ENCODE peak calls at places on chromosomes 7 and 10, in four cellular contexts. One of them, this sample, is unnamed.

GRCh38 chr10:31602541-31603244 is 283.7 kb downstream of the ZEB1 start:
- DNase-seq in SK-N-SH: peak
- DNase-seq in hepatocyte: peak
- DNase-seq in GM23338: peak
- DNase-seq in this sample: peak

GRCh38 chr7:36658603-36659516 is 65.4 kb downstream of the AOAH start:
- DNase-seq in SK-N-SH: no peak
- DNase-seq in hepatocyte: peak
- DNase-seq in GM23338: peak
- DNase-seq in this sample: peak

GRCh38 chr7:35386816-35387429 is 133.0 kb upstream of the TBX20 start:
- DNase-seq in SK-N-SH: no peak
- DNase-seq in hepatocyte: peak
- DNase-seq in GM23338: no peak
- DNase-seq in this sample: no peak

GRCh38 chr10:122140941-122141623 is 130.0 kb upstream of the BTBD16 start:
- DNase-seq in SK-N-SH: no peak
- DNase-seq in hepatocyte: peak
- DNase-seq in GM23338: no peak
- DNase-seq in this sample: peak

GRCh38 chr10:15863323-15863722 is 3.0 kb upstream of the MINDY3 start:
- DNase-seq in SK-N-SH: no peak
- DNase-seq in hepatocyte: no peak
- DNase-seq in GM23338: no peak
- DNase-seq in this sample: no peak

GRCh38 chr10:116947838-116948529 is 57.0 kb downstream of the SHTN1 start:
- DNase-seq in SK-N-SH: no peak
- DNase-seq in hepatocyte: peak
- DNase-seq in GM23338: peak
- DNase-seq in this sample: peak

GRCh38 chr7:123499211-123499968 is 35.0 kb downstream of the IQUB start:
- DNase-seq in SK-N-SH: no peak
- DNase-seq in hepatocyte: peak
- DNase-seq in GM23338: no peak
- DNase-seq in this sample: no peak

GRCh38 chr7:74187915-74188675 is 13.9 kb downstream of the EIF4H start:
- DNase-seq in SK-N-SH: no peak
- DNase-seq in hepatocyte: no peak
- DNase-seq in GM23338: no peak
- DNase-seq in this sample: peak

GRCh38 chr7:144759653-144760052 is 76.2 kb downstream of the TPK1 start:
- DNase-seq in SK-N-SH: no peak
- DNase-seq in hepatocyte: no peak
- DNase-seq in GM23338: no peak
- DNase-seq in this sample: no peak

GRCh38 chr7:54967384-54967783 is 51.4 kb upstream of the EGFR start:
- DNase-seq in SK-N-SH: no peak
- DNase-seq in hepatocyte: peak
- DNase-seq in GM23338: peak
- DNase-seq in this sample: no peak

GRCh38 chr10:51786016-51786683 is 86.8 kb upstream of the CSTF2T start:
- DNase-seq in SK-N-SH: no peak
- DNase-seq in hepatocyte: no peak
- DNase-seq in GM23338: peak
- DNase-seq in this sample: peak

GRCh38 chr7:155576900-155577508 is 30.6 kb upstream of the CNPY1 start:
- DNase-seq in SK-N-SH: no peak
- DNase-seq in hepatocyte: peak
- DNase-seq in GM23338: no peak
- DNase-seq in this sample: no peak

GRCh38 chr10:120511165-120511564 is 54.1 kb downstream of the PLPP4 start:
- DNase-seq in SK-N-SH: no peak
- DNase-seq in hepatocyte: no peak
- DNase-seq in GM23338: no peak
- DNase-seq in this sample: peak

GRCh38 chr10:123402656-123403055 is 248.5 kb downstream of the BUB3 start:
- DNase-seq in SK-N-SH: no peak
- DNase-seq in hepatocyte: no peak
- DNase-seq in GM23338: no peak
- DNase-seq in this sample: no peak

GRCh38 chr10:120278069-120278468 is 179.0 kb upstream of the PLPP4 start:
- DNase-seq in SK-N-SH: no peak
- DNase-seq in hepatocyte: no peak
- DNase-seq in GM23338: peak
- DNase-seq in this sample: no peak

GRCh38 chr7:1562126-1562525 is 6.1 kb upstream of the TMEM184A start:
- DNase-seq in SK-N-SH: peak
- DNase-seq in hepatocyte: no peak
- DNase-seq in GM23338: no peak
- DNase-seq in this sample: no peak

GRCh38 chr7:144019457-144019856 is 19.3 kb downstream of the OR6B1 start:
- DNase-seq in SK-N-SH: no peak
- DNase-seq in hepatocyte: peak
- DNase-seq in GM23338: no peak
- DNase-seq in this sample: peak

GRCh38 chr10:109115179-109115578 is 808.1 kb downstream of the XPNPEP1 start:
- DNase-seq in SK-N-SH: no peak
- DNase-seq in hepatocyte: no peak
- DNase-seq in GM23338: no peak
- DNase-seq in this sample: no peak

GRCh38 chr10:563827-564226 is 125.6 kb downstream of the DIP2C start:
- DNase-seq in SK-N-SH: no peak
- DNase-seq in hepatocyte: no peak
- DNase-seq in GM23338: no peak
- DNase-seq in this sample: no peak

GRCh38 chr10:46284286-46285229 is 2.2 kb upstream of the ANTXRL start:
- DNase-seq in SK-N-SH: peak
- DNase-seq in hepatocyte: peak
- DNase-seq in GM23338: peak
- DNase-seq in this sample: peak

GRCh38 chr7:23482686-23483085 is 12.4 kb upstream of the IGF2BP3 start:
- DNase-seq in SK-N-SH: no peak
- DNase-seq in hepatocyte: no peak
- DNase-seq in GM23338: no peak
- DNase-seq in this sample: no peak

GRCh38 chr10:50604049-50604640 is 19.6 kb downstream of the SGMS1 start:
- DNase-seq in SK-N-SH: no peak
- DNase-seq in hepatocyte: no peak
- DNase-seq in GM23338: no peak
- DNase-seq in this sample: peak

GRCh38 chr7:122677149-122677548 is 21.8 kb downstream of the RNF133 start:
- DNase-seq in SK-N-SH: no peak
- DNase-seq in hepatocyte: no peak
- DNase-seq in GM23338: no peak
- DNase-seq in this sample: no peak

GRCh38 chr7:148084138-148084537 is 506.4 kb upstream of the C7orf33 start:
- DNase-seq in SK-N-SH: peak
- DNase-seq in hepatocyte: peak
- DNase-seq in GM23338: peak
- DNase-seq in this sample: peak

GRCh38 chr7:27156508-27156898 is at the start of gene HOXA7:
- DNase-seq in SK-N-SH: peak
- DNase-seq in hepatocyte: no peak
- DNase-seq in GM23338: peak
- DNase-seq in this sample: peak

GRCh38 chr7:107258737-107259136 is 89.9 kb downstream of the HBP1 start:
- DNase-seq in SK-N-SH: no peak
- DNase-seq in hepatocyte: no peak
- DNase-seq in GM23338: peak
- DNase-seq in this sample: no peak
- H3K4me3 ChIP-seq in SK-N-SH: no peak
- H3K4me3 ChIP-seq in hepatocyte: no peak
- H3K4me3 ChIP-seq in GM23338: no peak
- H3K4me3 ChIP-seq in this sample: no peak

GRCh38 chr7:12158334-12159060 is 52.6 kb upstream of the TMEM106B start:
- DNase-seq in SK-N-SH: no peak
- DNase-seq in hepatocyte: no peak
- DNase-seq in GM23338: no peak
- DNase-seq in this sample: no peak
- TF ChIP-seq EZH2phosphoT487 in SK-N-SH: no peak
- TF ChIP-seq EZH2phosphoT487 in hepatocyte: no peak
- TF ChIP-seq EZH2phosphoT487 in GM23338: no peak
- TF ChIP-seq EZH2phosphoT487 in this sample: no peak

GRCh38 chr10:3692331-3692860 is 92.6 kb downstream of the KLF6 start:
- DNase-seq in SK-N-SH: no peak
- DNase-seq in hepatocyte: peak
- DNase-seq in GM23338: no peak
- DNase-seq in this sample: no peak
- H3K4me3 ChIP-seq in SK-N-SH: no peak
- H3K4me3 ChIP-seq in hepatocyte: no peak
- H3K4me3 ChIP-seq in GM23338: no peak
- H3K4me3 ChIP-seq in this sample: no peak

GRCh38 chr10:22737587-22737986 is 23.2 kb upstream of the PIP4K2A start:
- DNase-seq in SK-N-SH: no peak
- DNase-seq in hepatocyte: peak
- DNase-seq in GM23338: no peak
- DNase-seq in this sample: peak
- TF ChIP-seq EZH2phosphoT487 in SK-N-SH: no peak
- TF ChIP-seq EZH2phosphoT487 in hepatocyte: no peak
- TF ChIP-seq EZH2phosphoT487 in GM23338: no peak
- TF ChIP-seq EZH2phosphoT487 in this sample: no peak

GRCh38 chr10:80206277-80206655 is 929 bp upstream of the ANXA11 start:
- DNase-seq in SK-N-SH: no peak
- DNase-seq in hepatocyte: no peak
- DNase-seq in GM23338: no peak
- DNase-seq in this sample: no peak
- H3K4me3 ChIP-seq in SK-N-SH: peak
- H3K4me3 ChIP-seq in hepatocyte: peak
- H3K4me3 ChIP-seq in GM23338: peak
- H3K4me3 ChIP-seq in this sample: peak

DNA sequence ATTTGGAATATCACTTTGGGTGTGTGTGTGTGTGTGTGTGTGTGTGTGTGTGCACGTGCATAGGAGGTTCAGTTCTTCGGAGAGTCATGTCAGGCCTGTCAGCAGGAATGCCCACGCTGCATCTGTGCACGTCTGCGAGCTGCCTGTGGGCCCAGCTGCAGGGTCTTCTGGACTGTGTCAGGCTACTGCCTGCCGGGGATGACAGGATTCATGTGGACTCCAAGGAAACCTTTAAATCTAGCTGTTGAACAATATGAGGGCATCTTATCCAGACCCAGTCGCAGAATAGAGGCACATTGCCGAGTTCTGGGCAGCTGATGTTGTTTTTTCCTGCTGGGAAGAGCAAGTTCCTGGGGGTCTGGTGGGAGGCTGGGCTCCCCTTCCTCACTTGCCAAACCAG is 19.0 kb downstream of the AQP1 start:
- DNase-seq in SK-N-SH: peak
- DNase-seq in hepatocyte: peak
- DNase-seq in GM23338: no peak
- DNase-seq in this sample: no peak
- TF ChIP-seq EZH2phosphoT487 in SK-N-SH: no peak
- TF ChIP-seq EZH2phosphoT487 in hepatocyte: no peak
- TF ChIP-seq EZH2phosphoT487 in GM23338: no peak
- TF ChIP-seq EZH2phosphoT487 in this sample: no peak

GRCh38 chr7:132575336-132575986 is 809 bp downstream of the PLXNA4 start:
- DNase-seq in SK-N-SH: peak
- DNase-seq in hepatocyte: peak
- DNase-seq in GM23338: peak
- DNase-seq in this sample: peak
- H3K4me3 ChIP-seq in SK-N-SH: peak
- H3K4me3 ChIP-seq in hepatocyte: peak
- H3K4me3 ChIP-seq in GM23338: peak
- H3K4me3 ChIP-seq in this sample: peak

GRCh38 chr7:70259497-70259896 is 661.2 kb downstream of the AUTS2 start:
- DNase-seq in SK-N-SH: no peak
- DNase-seq in hepatocyte: no peak
- DNase-seq in GM23338: no peak
- DNase-seq in this sample: peak
- TF ChIP-seq EZH2phosphoT487 in SK-N-SH: no peak
- TF ChIP-seq EZH2phosphoT487 in hepatocyte: no peak
- TF ChIP-seq EZH2phosphoT487 in GM23338: no peak
- TF ChIP-seq EZH2phosphoT487 in this sample: no peak

DNA sequence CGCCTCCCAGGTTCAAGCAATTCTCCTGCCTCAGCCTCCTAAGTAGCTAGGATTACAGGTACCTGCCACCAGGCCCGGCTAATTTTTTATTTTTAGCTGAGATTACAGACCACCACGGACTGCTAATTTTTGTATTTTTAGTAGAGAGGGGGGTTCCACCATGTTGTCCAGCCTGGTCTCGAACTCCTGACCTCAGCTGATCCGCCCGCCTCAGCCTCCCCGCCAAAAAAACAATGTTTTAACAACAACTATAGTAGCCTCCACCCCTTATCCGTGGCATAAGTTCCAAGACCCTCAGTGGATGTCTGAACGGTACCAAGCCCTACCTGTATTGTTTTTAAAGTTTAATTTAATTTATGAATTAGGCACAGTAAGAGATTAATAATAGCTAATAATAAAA is 48.2 kb downstream of the GNA12 start:
- DNase-seq in SK-N-SH: no peak
- DNase-seq in hepatocyte: no peak
- DNase-seq in GM23338: no peak
- DNase-seq in this sample: no peak
- H3K4me3 ChIP-seq in SK-N-SH: no peak
- H3K4me3 ChIP-seq in hepatocyte: no peak
- H3K4me3 ChIP-seq in GM23338: no peak
- H3K4me3 ChIP-seq in this sample: peak

GRCh38 chr10:69239816-69240434 is 19.8 kb downstream of the HKDC1 start:
- DNase-seq in SK-N-SH: no peak
- DNase-seq in hepatocyte: no peak
- DNase-seq in GM23338: no peak
- DNase-seq in this sample: peak
- TF ChIP-seq EZH2phosphoT487 in SK-N-SH: no peak
- TF ChIP-seq EZH2phosphoT487 in hepatocyte: no peak
- TF ChIP-seq EZH2phosphoT487 in GM23338: no peak
- TF ChIP-seq EZH2phosphoT487 in this sample: no peak

This sample was measured in GM23248.